ENCODE peak calls at places on chromosomes 3 and 15, in five cellular contexts. C is pancreas, N is SK-N-SH, J is uterus, F is AG10803. M is an unnamed sample.

GRCh38 chr3:187870360-187871203 is 125.3 kb upstream of the BCL6 start:
- DNase-seq in C (no peak), N (no peak), J (no peak), F (no peak), M (no peak)

GRCh38 chr3:196757876-196758739 is 18.5 kb downstream of the PAK2 start:
- DNase-seq in C (no peak), N (no peak), J (no peak), F (peak; percentile 39), M (peak; percentile 83)

GRCh38 chr15:93028111-93028631 is 60.8 kb downstream of the RGMA start:
- DNase-seq in C (peak; percentile 58), N (no peak), J (no peak), F (no peak), M (peak; percentile 5)

GRCh38 chr3:159604151-159604581 is 384.5 kb upstream of the IL12A start:
- DNase-seq in C (no peak), N (no peak), J (no peak), F (peak; percentile 79), M (no peak)

GRCh38 chr3:179224584-179224983 is 26.3 kb downstream of the KCNMB3 start:
- DNase-seq in C (no peak), N (no peak), J (no peak), F (no peak), M (no peak)

GRCh38 chr3:194671900-194672808 is at the start of gene LSG1:
- DNase-seq in C (peak; percentile 87), N (peak; percentile 89), J (peak; percentile 91), F (peak; percentile 95), M (peak; percentile 98)

GRCh38 chr15:52943746-52944145 is 153.6 kb upstream of the ONECUT1 start:
- DNase-seq in C (no peak), N (no peak), J (no peak), F (no peak), M (no peak)

GRCh38 chr15:99019558-99020540 is 12.3 kb upstream of the PGPEP1L start:
- DNase-seq in C (no peak), N (no peak), J (no peak), F (peak; percentile 86), M (peak; percentile 45)

GRCh38 chr3:161139686-161140085 is 34.5 kb upstream of the B3GALNT1 start:
- DNase-seq in C (no peak), N (no peak), J (no peak), F (no peak), M (peak; percentile 10)

GRCh38 chr3:172103724-172104123 is 64.3 kb downstream of the FNDC3B start:
- DNase-seq in C (no peak), N (no peak), J (no peak), F (peak; percentile 87), M (no peak)

GRCh38 chr15:38398134-38398533 is 55.8 kb upstream of the FAM98B start:
- DNase-seq in C (no peak), N (no peak), J (no peak), F (peak; percentile 97), M (peak; percentile 82)

GRCh38 chr3:42092006-42092405 is 849 bp downstream of the TRAK1 start:
- DNase-seq in C (no peak), N (no peak), J (no peak), F (peak; percentile 41), M (no peak)

GRCh38 chr15:67504061-67504460 is 16.9 kb upstream of the C15orf61 start:
- DNase-seq in C (no peak), N (no peak), J (no peak), F (peak; percentile 26), M (no peak)

GRCh38 chr15:67505675-67506572 is 15.0 kb upstream of the C15orf61 start:
- DNase-seq in C (no peak), N (no peak), J (no peak), F (no peak), M (no peak)

GRCh38 chr15:67504796-67505195 is 16.1 kb upstream of the C15orf61 start:
- DNase-seq in C (no peak), N (no peak), J (no peak), F (peak; percentile 95), M (peak; percentile 65)

GRCh38 chr15:67501836-67502461 is 19.0 kb upstream of the C15orf61 start:
- DNase-seq in C (no peak), N (no peak), J (no peak), F (no peak), M (no peak)

DNA sequence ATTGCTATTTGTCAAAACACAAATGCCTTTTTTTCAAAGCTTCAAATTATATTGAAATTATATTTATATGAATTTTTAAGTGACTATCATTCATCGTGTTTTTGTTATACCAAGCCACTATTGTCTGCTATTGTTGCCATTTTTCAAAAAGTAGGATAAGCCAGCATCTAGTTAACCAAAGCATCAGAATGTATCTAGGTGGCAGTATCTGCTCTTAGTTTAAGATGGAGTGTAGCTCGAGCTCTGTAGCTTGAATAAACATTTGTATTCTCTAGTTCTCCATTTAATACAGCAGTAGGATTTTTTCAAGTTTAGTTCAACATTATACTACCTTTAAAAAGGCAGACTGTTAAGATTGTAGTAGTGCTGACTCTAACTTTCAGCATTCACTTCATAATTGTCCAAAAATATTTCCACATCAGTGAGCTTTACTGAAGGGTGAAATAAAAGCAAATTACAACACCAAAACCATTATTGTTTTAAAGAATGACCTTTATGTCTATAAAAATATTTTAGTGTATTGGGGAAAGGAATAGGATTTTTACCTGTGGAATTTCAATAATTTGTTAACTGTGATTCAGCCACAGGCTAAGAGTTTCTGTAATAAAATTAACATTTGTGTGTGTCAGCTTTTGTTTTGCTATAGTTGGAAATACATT is 19.6 kb upstream of the C15orf61 start:
- DNase-seq in C (no peak), N (peak; percentile 38), J (no peak), F (peak; percentile 57), M (peak; percentile 45)
- TF ChIP-seq CTCF in C (no peak), N (peak; percentile 58), J (peak; percentile 23), F (peak; percentile 54), M (peak; percentile 47)

DNA sequence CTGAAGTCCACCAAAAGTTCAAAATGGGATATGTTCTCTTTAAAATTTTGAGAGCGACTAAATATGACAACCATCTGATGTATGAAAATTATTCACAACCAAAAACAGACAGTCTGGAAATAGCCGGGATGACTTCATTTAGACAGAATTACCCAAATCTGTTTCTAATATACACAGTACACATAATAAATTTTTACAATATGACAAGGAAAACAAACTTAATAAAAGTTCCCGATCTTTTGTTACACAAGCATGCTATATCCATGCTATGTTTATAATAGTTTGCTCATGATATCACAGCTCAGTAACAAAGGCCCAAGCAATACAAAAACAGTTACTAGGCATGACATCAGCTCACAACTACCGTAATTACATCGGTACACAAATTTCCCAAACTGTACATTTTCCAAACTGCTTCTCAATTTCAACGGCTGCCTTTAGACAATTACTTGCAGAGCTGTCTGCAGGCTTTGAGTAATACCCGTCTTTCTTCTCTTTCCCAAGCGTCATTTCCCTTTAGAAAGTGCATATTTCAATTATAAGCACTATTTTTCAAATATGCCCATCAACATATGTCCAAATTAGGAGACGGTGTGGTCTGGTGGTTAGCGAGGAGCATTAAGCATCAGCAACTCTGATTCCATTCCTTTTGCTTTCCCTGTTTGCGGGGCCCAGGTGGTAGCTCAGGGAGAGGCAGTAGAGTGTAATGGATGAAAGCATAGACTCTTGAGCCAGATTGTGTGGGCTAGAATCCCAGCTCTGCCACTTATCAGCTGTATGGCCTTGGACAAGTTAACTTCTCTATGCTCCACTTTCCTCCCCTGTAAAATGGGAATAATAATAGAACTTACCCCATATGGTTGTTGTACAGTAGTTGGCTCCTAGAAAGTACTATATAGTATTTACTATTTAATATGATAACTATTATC is 481.2 kb downstream of the FOXP1 start:
- DNase-seq in C (no peak), N (peak; percentile 12), J (no peak), F (peak; percentile 98), M (peak; percentile 91)
- H3K4me3 ChIP-seq in C (no peak overlapping the region), N (peak overlapping the region; percentile 1), J (no peak overlapping the region), F (peak overlapping the region; percentile 12), M (no peak overlapping the region)

GRCh38 chr3:156576887-156577427 is 22.0 kb upstream of the SSR3 start:
- DNase-seq in C (no peak), N (no peak), J (no peak), F (no peak), M (peak; percentile 19)
- TF ChIP-seq CTCF in C (no peak), N (no peak), J (no peak), F (peak; percentile 23), M (no peak)

GRCh38 chr15:64503640-64504039 is 43.3 kb downstream of the ZNF609 start:
- DNase-seq in C (no peak), N (no peak), J (no peak), F (no peak), M (no peak)

GRCh38 chr15:64502537-64502936 is 42.2 kb downstream of the ZNF609 start:
- DNase-seq in C (no peak), N (no peak), J (no peak), F (peak; percentile 51), M (peak; percentile 45)

GRCh38 chr15:64501396-64501716 is 41.0 kb downstream of the ZNF609 start:
- DNase-seq in C (no peak), N (no peak), J (no peak), F (no peak), M (no peak)

GRCh38 chr15:64500695-64501395 is 40.5 kb downstream of the ZNF609 start:
- DNase-seq in C (no peak), N (peak; percentile 46), J (no peak), F (no peak), M (no peak)

GRCh38 chr15:64503197-64503596 is 42.8 kb downstream of the ZNF609 start:
- DNase-seq in C (no peak), N (no peak), J (no peak), F (peak; percentile 56), M (peak; percentile 55)
- H3K4me3 ChIP-seq in C (no peak overlapping the region), N (no peak overlapping the region), J (no peak overlapping the region), F (no peak overlapping the region), M (no peak overlapping the region)

GRCh38 chr3:112129925-112130637 is 3.0 kb downstream of the GCSAM start:
- DNase-seq in C (no peak), N (no peak), J (no peak), F (no peak), M (no peak)

GRCh38 chr3:112132554-112132953 is 494 bp downstream of the GCSAM start:
- DNase-seq in C (no peak), N (no peak), J (no peak), F (no peak), M (no peak)

GRCh38 chr3:112130638-112130993 is 2.4 kb downstream of the GCSAM start:
- DNase-seq in C (no peak), N (no peak), J (no peak), F (no peak), M (no peak)

GRCh38 chr3:112132088-112132487 is 960 bp downstream of the GCSAM start:
- DNase-seq in C (no peak), N (no peak), J (no peak), F (no peak), M (no peak)

DNA sequence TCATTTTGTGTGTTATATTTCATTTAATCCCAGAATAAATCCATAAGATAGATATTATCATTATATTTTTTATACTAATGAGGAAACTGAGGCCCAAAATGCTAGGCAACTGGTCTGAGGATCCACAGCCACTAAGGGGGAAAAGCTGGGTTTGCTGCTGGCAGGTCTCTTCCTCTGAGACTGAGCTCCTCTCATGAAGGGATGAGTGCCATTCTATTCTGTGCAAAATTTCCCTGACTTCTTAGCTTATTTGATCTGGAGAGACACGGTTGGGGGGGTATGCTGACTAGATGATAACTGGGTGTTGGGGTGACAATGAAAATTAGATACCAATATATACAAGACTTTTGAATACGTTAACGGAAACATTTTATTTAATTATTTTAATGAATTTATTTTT is 1.9 kb downstream of the GCSAM start:
- DNase-seq in C (no peak), N (no peak), J (no peak), F (no peak), M (no peak)
- TF ChIP-seq CTCF in C (no peak), N (no peak), J (no peak), F (no peak), M (no peak)